ENCODE peak calls at places on chromosomes 11 and 22, in seven cellular contexts. One of them, this sample, is unnamed.

GRCh38 chr11:63811522-63811921 is 1.7 kb upstream of the SPINDOC start:
- DNase-seq in activated T-cell treated with anti-CD3 and anti-CD28 coated beads, Interleukin-2, amount 50 U/mL, for 48 hours: no peak
- DNase-seq in fibroblast of lung: no peak
- DNase-seq in non-pigmented ciliary epithelial cell: no peak
- DNase-seq in lower lobe of right lung: no peak
- DNase-seq in ACHN: no peak
- DNase-seq in activated CD8-positive, alpha-beta memory T cell treated with anti-CD3 and anti-CD28 coated beads for 1 hour: no peak
- DNase-seq in this sample: no peak

GRCh38 chr11:4851033-4851432 is 2.0 kb upstream of the OR51S1 start:
- DNase-seq in lower lobe of right lung: no peak
- DNase-seq in non-pigmented ciliary epithelial cell: no peak
- DNase-seq in ACHN: no peak
- DNase-seq in activated T-cell treated with anti-CD3 and anti-CD28 coated beads, Interleukin-2, amount 50 U/mL, for 48 hours: no peak
- DNase-seq in fibroblast of lung: peak
- DNase-seq in activated CD8-positive, alpha-beta memory T cell treated with anti-CD3 and anti-CD28 coated beads for 1 hour: no peak
- DNase-seq in this sample: no peak

GRCh38 chr11:133230446-133230845 is 301.9 kb downstream of the OPCML start:
- DNase-seq in lower lobe of right lung: no peak
- DNase-seq in activated T-cell treated with anti-CD3 and anti-CD28 coated beads, Interleukin-2, amount 50 U/mL, for 48 hours: no peak
- DNase-seq in ACHN: no peak
- DNase-seq in fibroblast of lung: no peak
- DNase-seq in activated CD8-positive, alpha-beta memory T cell treated with anti-CD3 and anti-CD28 coated beads for 1 hour: no peak
- DNase-seq in non-pigmented ciliary epithelial cell: no peak
- DNase-seq in this sample: no peak

GRCh38 chr11:35554491-35555237 is 29.2 kb upstream of the PAMR1 start:
- DNase-seq in lower lobe of right lung: no peak
- DNase-seq in ACHN: no peak
- DNase-seq in non-pigmented ciliary epithelial cell: no peak
- DNase-seq in fibroblast of lung: peak
- DNase-seq in activated T-cell treated with anti-CD3 and anti-CD28 coated beads, Interleukin-2, amount 50 U/mL, for 48 hours: no peak
- DNase-seq in activated CD8-positive, alpha-beta memory T cell treated with anti-CD3 and anti-CD28 coated beads for 1 hour: no peak
- DNase-seq in this sample: no peak

GRCh38 chr22:37502342-37503182 is 16.4 kb upstream of the MFNG start:
- DNase-seq in ACHN: peak
- DNase-seq in lower lobe of right lung: peak
- DNase-seq in activated CD8-positive, alpha-beta memory T cell treated with anti-CD3 and anti-CD28 coated beads for 1 hour: no peak
- DNase-seq in fibroblast of lung: no peak
- DNase-seq in non-pigmented ciliary epithelial cell: no peak
- DNase-seq in activated T-cell treated with anti-CD3 and anti-CD28 coated beads, Interleukin-2, amount 50 U/mL, for 48 hours: no peak
- DNase-seq in this sample: no peak

GRCh38 chr11:100831929-100832480 is 144.9 kb downstream of the ARHGAP42 start:
- DNase-seq in ACHN: no peak
- DNase-seq in fibroblast of lung: no peak
- DNase-seq in activated CD8-positive, alpha-beta memory T cell treated with anti-CD3 and anti-CD28 coated beads for 1 hour: no peak
- DNase-seq in lower lobe of right lung: no peak
- DNase-seq in non-pigmented ciliary epithelial cell: no peak
- DNase-seq in activated T-cell treated with anti-CD3 and anti-CD28 coated beads, Interleukin-2, amount 50 U/mL, for 48 hours: no peak
- DNase-seq in this sample: no peak

GRCh38 chr22:27509132-27509920 is 292.2 kb downstream of the MN1 start:
- DNase-seq in lower lobe of right lung: no peak
- DNase-seq in activated T-cell treated with anti-CD3 and anti-CD28 coated beads, Interleukin-2, amount 50 U/mL, for 48 hours: no peak
- DNase-seq in activated CD8-positive, alpha-beta memory T cell treated with anti-CD3 and anti-CD28 coated beads for 1 hour: no peak
- DNase-seq in fibroblast of lung: no peak
- DNase-seq in non-pigmented ciliary epithelial cell: no peak
- DNase-seq in ACHN: no peak
- DNase-seq in this sample: no peak

GRCh38 chr11:65652511-65653228 is 10.0 kb downstream of the RELA start:
- DNase-seq in lower lobe of right lung: peak
- DNase-seq in ACHN: peak
- DNase-seq in fibroblast of lung: peak
- DNase-seq in non-pigmented ciliary epithelial cell: no peak
- DNase-seq in activated T-cell treated with anti-CD3 and anti-CD28 coated beads, Interleukin-2, amount 50 U/mL, for 48 hours: peak
- DNase-seq in activated CD8-positive, alpha-beta memory T cell treated with anti-CD3 and anti-CD28 coated beads for 1 hour: peak
- DNase-seq in this sample: peak

GRCh38 chr11:133956650-133957633 is at the start of gene IGSF9B:
- DNase-seq in fibroblast of lung: peak
- DNase-seq in lower lobe of right lung: peak
- DNase-seq in activated CD8-positive, alpha-beta memory T cell treated with anti-CD3 and anti-CD28 coated beads for 1 hour: peak
- DNase-seq in ACHN: peak
- DNase-seq in non-pigmented ciliary epithelial cell: no peak
- DNase-seq in activated T-cell treated with anti-CD3 and anti-CD28 coated beads, Interleukin-2, amount 50 U/mL, for 48 hours: peak
- DNase-seq in this sample: peak

GRCh38 chr11:67268036-67268683 is 1.9 kb downstream of the GRK2 start:
- DNase-seq in ACHN: no peak
- DNase-seq in activated T-cell treated with anti-CD3 and anti-CD28 coated beads, Interleukin-2, amount 50 U/mL, for 48 hours: peak
- DNase-seq in fibroblast of lung: no peak
- DNase-seq in non-pigmented ciliary epithelial cell: no peak
- DNase-seq in lower lobe of right lung: peak
- DNase-seq in activated CD8-positive, alpha-beta memory T cell treated with anti-CD3 and anti-CD28 coated beads for 1 hour: no peak
- DNase-seq in this sample: peak

GRCh38 chr11:134120143-134120850 is 51.4 kb downstream of the JAM3 start:
- DNase-seq in activated CD8-positive, alpha-beta memory T cell treated with anti-CD3 and anti-CD28 coated beads for 1 hour: no peak
- DNase-seq in lower lobe of right lung: no peak
- DNase-seq in non-pigmented ciliary epithelial cell: peak
- DNase-seq in fibroblast of lung: peak
- DNase-seq in activated T-cell treated with anti-CD3 and anti-CD28 coated beads, Interleukin-2, amount 50 U/mL, for 48 hours: no peak
- DNase-seq in ACHN: no peak
- DNase-seq in this sample: no peak

GRCh38 chr11:1203505-1204271 is 19.2 kb upstream of the MUC5B start:
- DNase-seq in fibroblast of lung: no peak
- DNase-seq in activated CD8-positive, alpha-beta memory T cell treated with anti-CD3 and anti-CD28 coated beads for 1 hour: no peak
- DNase-seq in non-pigmented ciliary epithelial cell: no peak
- DNase-seq in lower lobe of right lung: peak
- DNase-seq in ACHN: no peak
- DNase-seq in activated T-cell treated with anti-CD3 and anti-CD28 coated beads, Interleukin-2, amount 50 U/mL, for 48 hours: no peak
- DNase-seq in this sample: peak

GRCh38 chr11:102171101-102171500 is 60.9 kb downstream of the YAP1 start:
- DNase-seq in activated T-cell treated with anti-CD3 and anti-CD28 coated beads, Interleukin-2, amount 50 U/mL, for 48 hours: no peak
- DNase-seq in lower lobe of right lung: no peak
- DNase-seq in activated CD8-positive, alpha-beta memory T cell treated with anti-CD3 and anti-CD28 coated beads for 1 hour: no peak
- DNase-seq in fibroblast of lung: peak
- DNase-seq in ACHN: peak
- DNase-seq in non-pigmented ciliary epithelial cell: peak
- DNase-seq in this sample: no peak